ENCODE peak calls at places on chromosomes 6 and 20, in five cellular contexts. One of them, this sample, is unnamed.

GRCh38 chr6:111657146-111657545 is 51.5 kb upstream of the TRAF3IP2 start:
- DNase-seq in SK-N-DZ: no peak
- DNase-seq in NCI-H2171: no peak
- DNase-seq in fibroblast of the aortic adventitia: peak
- DNase-seq in fibroblast of pulmonary artery: peak
- DNase-seq in this sample: peak

GRCh38 chr6:152671146-152671545 is 26.6 kb upstream of the MYCT1 start:
- DNase-seq in SK-N-DZ: no peak
- DNase-seq in NCI-H2171: no peak
- DNase-seq in fibroblast of the aortic adventitia: peak
- DNase-seq in fibroblast of pulmonary artery: peak
- DNase-seq in this sample: peak

GRCh38 chr6:163706688-163707087 is 292.2 kb downstream of the QKI start:
- DNase-seq in SK-N-DZ: no peak
- DNase-seq in NCI-H2171: no peak
- DNase-seq in fibroblast of the aortic adventitia: no peak
- DNase-seq in fibroblast of pulmonary artery: no peak
- DNase-seq in this sample: no peak

GRCh38 chr20:44118185-44119034 is 68.6 kb downstream of the JPH2 start:
- DNase-seq in SK-N-DZ: no peak
- DNase-seq in NCI-H2171: no peak
- DNase-seq in fibroblast of the aortic adventitia: no peak
- DNase-seq in fibroblast of pulmonary artery: no peak
- DNase-seq in this sample: no peak

GRCh38 chr20:63589261-63590217 is 15.5 kb upstream of the HELZ2 start:
- DNase-seq in SK-N-DZ: no peak
- DNase-seq in NCI-H2171: peak
- DNase-seq in fibroblast of the aortic adventitia: no peak
- DNase-seq in fibroblast of pulmonary artery: no peak
- DNase-seq in this sample: no peak

GRCh38 chr20:445514-446336 is 16.6 kb downstream of the TBC1D20 start:
- DNase-seq in SK-N-DZ: no peak
- DNase-seq in NCI-H2171: no peak
- DNase-seq in fibroblast of the aortic adventitia: no peak
- DNase-seq in fibroblast of pulmonary artery: no peak
- DNase-seq in this sample: no peak

GRCh38 chr20:5131502-5131901 is 4.7 kb downstream of the CDS2 start:
- DNase-seq in SK-N-DZ: no peak
- DNase-seq in NCI-H2171: no peak
- DNase-seq in fibroblast of the aortic adventitia: no peak
- DNase-seq in fibroblast of pulmonary artery: no peak
- DNase-seq in this sample: no peak

GRCh38 chr6:131163886-131164285 is 28.6 kb downstream of the AKAP7 start:
- DNase-seq in SK-N-DZ: no peak
- DNase-seq in NCI-H2171: no peak
- DNase-seq in fibroblast of the aortic adventitia: peak
- DNase-seq in fibroblast of pulmonary artery: peak
- DNase-seq in this sample: no peak

GRCh38 chr20:22800161-22800560 is 215.8 kb upstream of the FOXA2 start:
- DNase-seq in SK-N-DZ: no peak
- DNase-seq in NCI-H2171: no peak
- DNase-seq in fibroblast of the aortic adventitia: no peak
- DNase-seq in fibroblast of pulmonary artery: no peak
- DNase-seq in this sample: no peak

GRCh38 chr6:44297063-44298038 is 15.8 kb downstream of the AARS2 start:
- DNase-seq in SK-N-DZ: no peak
- DNase-seq in NCI-H2171: peak
- DNase-seq in fibroblast of the aortic adventitia: peak
- DNase-seq in fibroblast of pulmonary artery: peak
- DNase-seq in this sample: peak

GRCh38 chr6:4338884-4339283 is 203.5 kb upstream of the ECI2 start:
- DNase-seq in SK-N-DZ: no peak
- DNase-seq in NCI-H2171: no peak
- DNase-seq in fibroblast of the aortic adventitia: no peak
- DNase-seq in fibroblast of pulmonary artery: no peak
- DNase-seq in this sample: no peak

GRCh38 chr6:158544428-158544827 is 15.5 kb upstream of the TMEM181 start:
- DNase-seq in SK-N-DZ: no peak
- DNase-seq in NCI-H2171: no peak
- DNase-seq in fibroblast of the aortic adventitia: no peak
- DNase-seq in fibroblast of pulmonary artery: no peak
- DNase-seq in this sample: no peak

GRCh38 chr6:108804976-108805375 is 43.2 kb upstream of the ARMC2 start:
- DNase-seq in SK-N-DZ: no peak
- DNase-seq in NCI-H2171: peak
- DNase-seq in fibroblast of the aortic adventitia: no peak
- DNase-seq in fibroblast of pulmonary artery: no peak
- DNase-seq in this sample: no peak

GRCh38 chr6:25311251-25311910 is 32.2 kb downstream of the CARMIL1 start:
- DNase-seq in SK-N-DZ: no peak
- DNase-seq in NCI-H2171: no peak
- DNase-seq in fibroblast of the aortic adventitia: peak
- DNase-seq in fibroblast of pulmonary artery: peak
- DNase-seq in this sample: no peak

This sample was measured in choroid plexus epithelial cell.